ENCODE peak calls at places on chromosome 1, in five cellular contexts. M is NCI-H1092, A is LHCN-M2, E is Calu3, J is T-cell. S is an unnamed sample.

GRCh38 chr1:16141573-16142336 is 14.1 kb downstream of the EPHA2 start:
- DNase-seq in M (peak), A (peak), E (no peak), J (no peak), S (no peak)

GRCh38 chr1:78211483-78212092 is 165.8 kb downstream of the GIPC2 start:
- DNase-seq in M (no peak), A (no peak), E (no peak), J (no peak), S (no peak)

GRCh38 chr1:116997666-116998065 is 3.9 kb upstream of the CD101 start:
- DNase-seq in M (no peak), A (peak), E (no peak), J (no peak), S (no peak)

GRCh38 chr1:214574598-214575411 is 23.4 kb upstream of the PTPN14 start:
- DNase-seq in M (no peak), A (no peak), E (no peak), J (no peak), S (no peak)

GRCh38 chr1:78146137-78146822 is 100.5 kb downstream of the GIPC2 start:
- DNase-seq in M (no peak), A (peak), E (no peak), J (no peak), S (no peak)

GRCh38 chr1:41900611-41901444 is 17.9 kb downstream of the HIVEP3 start:
- DNase-seq in M (no peak), A (no peak), E (no peak), J (no peak), S (no peak)

GRCh38 chr1:201480231-201481003 is 11.4 kb upstream of the PHLDA3 start:
- DNase-seq in M (peak), A (peak), E (peak), J (peak), S (peak)

GRCh38 chr1:33377013-33377412 is 53.9 kb downstream of the PHC2 start:
- DNase-seq in M (no peak), A (no peak), E (no peak), J (no peak), S (no peak)

GRCh38 chr1:174068000-174068399 is 45.8 kb upstream of the RC3H1 start:
- DNase-seq in M (no peak), A (peak), E (no peak), J (no peak), S (no peak)

S was measured in activated T-helper 1 cell treated with anti-CD3 and anti-CD28 coated beads, Interleukin-2, amount 50 U/mL, for 16 hours.